ENCODE peak calls at places on chromosomes 1 and 21, in five cellular contexts. I is stimulated activated CD4-positive, alpha-beta T cell treated with anti-CD3 and anti-CD28 coated beads, Interleukin-15, amount 100 ng/mL, for 1 hour; F is activated CD4-positive, alpha-beta T cell treated with anti-CD3 and anti-CD28 coated beads, Interleukin-2, amount 10 ng/mL, durations not matched to agents 7 days and 5 days; Y is heart right ventricle; D is NAMALWA. V is an unnamed sample.

GRCh38 chr1:239647045-239647444 is 260.7 kb downstream of the CHRM3 start:
- DNase-seq in I (no peak), F (no peak), Y (no peak), D (no peak), V (no peak)

GRCh38 chr21:41848533-41848932 is 30.6 kb downstream of the PRDM15 start:
- DNase-seq in I (no peak), F (no peak), Y (no peak), D (no peak), V (no peak)

GRCh38 chr1:166915941-166916340 is 39.9 kb upstream of the TADA1 start:
- DNase-seq in I (no peak), F (no peak), Y (no peak), D (no peak), V (no peak)

GRCh38 chr1:16385659-16386453 is 18.8 kb downstream of the SZRD1 start:
- DNase-seq in I (no peak), F (no peak), Y (no peak), D (no peak), V (no peak)

GRCh38 chr1:206035027-206035426 is 11.3 kb upstream of the CTSE start:
- DNase-seq in I (no peak), F (peak), Y (no peak), D (no peak), V (no peak)

GRCh38 chr1:152052606-152053005 is 15.8 kb upstream of the S100A11 start:
- DNase-seq in I (peak), F (peak), Y (peak), D (peak), V (peak)

GRCh38 chr1:185786524-185786923 is 52.3 kb downstream of the HMCN1 start:
- DNase-seq in I (no peak), F (no peak), Y (no peak), D (no peak), V (no peak)

GRCh38 chr1:215569987-215570824 is 3.1 kb downstream of the KCTD3 start:
- DNase-seq in I (no peak), F (no peak), Y (no peak), D (no peak), V (no peak)

GRCh38 chr21:42171091-42172053 is 47.6 kb upstream of the ABCG1 start:
- DNase-seq in I (no peak), F (no peak), Y (peak), D (no peak), V (peak)

GRCh38 chr1:115665319-115665718 is 23.5 kb downstream of the VANGL1 start:
- DNase-seq in I (no peak), F (no peak), Y (no peak), D (no peak), V (no peak)

GRCh38 chr1:173802961-173803360 is 21.5 kb upstream of the DARS2 start:
- DNase-seq in I (no peak), F (no peak), Y (no peak), D (no peak), V (no peak)

GRCh38 chr1:111856411-111857135 is 100.9 kb downstream of the DDX20 start:
- DNase-seq in I (no peak), F (no peak), Y (no peak), D (no peak), V (no peak)

GRCh38 chr1:241637604-241638003 is 2.6 kb downstream of the CHML start:
- DNase-seq in I (no peak), F (no peak), Y (no peak), D (no peak), V (no peak)

GRCh38 chr1:2863149-2863963 is 61.9 kb upstream of the TTC34 start:
- DNase-seq in I (no peak), F (no peak), Y (peak), D (no peak), V (no peak)

GRCh38 chr1:194102607-194103006 is 916.2 kb upstream of the B3GALT2 start:
- DNase-seq in I (no peak), F (no peak), Y (no peak), D (peak), V (peak)

GRCh38 chr1:225462429-225462713 is 34.5 kb upstream of the LBR start:
- DNase-seq in I (no peak), F (no peak), Y (no peak), D (no peak), V (no peak)

GRCh38 chr1:221778535-221779142 is 36.8 kb upstream of the DUSP10 start:
- DNase-seq in I (no peak), F (peak), Y (no peak), D (peak), V (no peak)

GRCh38 chr1:62687421-62687902 is 724 bp downstream of the DOCK7 start:
- DNase-seq in I (peak), F (peak), Y (no peak), D (peak), V (peak)

GRCh38 chr1:234186037-234186688 is 187.1 kb upstream of the COA6 start:
- DNase-seq in I (no peak), F (no peak), Y (no peak), D (no peak), V (peak)

GRCh38 chr1:193308438-193308837 is 122.0 kb upstream of the B3GALT2 start:
- DNase-seq in I (no peak), F (no peak), Y (no peak), D (no peak), V (no peak)

V was measured in A549.